ENCODE peak calls at places on chromosomes 2 and 18, in four cellular contexts. J is SJCRH30, E is neuronal stem cell, G is left lung. R is an unnamed sample.

GRCh38 chr2:186256540-186256939 is 229.5 kb upstream of the ZC3H15 start:
- DNase-seq in J (peak; percentile 96), E (peak; percentile 17), G (no peak), R (no peak)

GRCh38 chr2:234686088-234686890 is 189.4 kb upstream of the ARL4C start:
- DNase-seq in E (peak; percentile 63), G (no peak), J (peak; percentile 21), R (no peak)

GRCh38 chr18:55651236-55651635 is 63.2 kb upstream of the TCF4 start:
- DNase-seq in J (no peak), G (no peak), E (no peak), R (no peak)

GRCh38 chr2:70247364-70248144 is 874 bp downstream of the TIA1 start:
- DNase-seq in J (peak; percentile 54), G (no peak), E (peak; percentile 35), R (no peak)

GRCh38 chr2:184305105-184305504 is 293.2 kb upstream of the ZNF804A start:
- DNase-seq in E (no peak), J (no peak), G (no peak), R (no peak)

GRCh38 chr2:174824098-174824497 is 59.8 kb upstream of the CHRNA1 start:
- DNase-seq in J (no peak), E (no peak), G (no peak), R (no peak)

GRCh38 chr2:141392517-141393213 is 738.2 kb downstream of the LRP1B start:
- DNase-seq in J (peak; percentile 25), E (no peak), G (no peak), R (no peak)

GRCh38 chr2:85134255-85135065 is 1.3 kb downstream of the TCF7L1 start:
- DNase-seq in G (peak; percentile 56), J (peak; percentile 53), E (peak; percentile 47), R (peak; percentile 79)

GRCh38 chr2:71502941-71503738 is 49.8 kb downstream of the DYSF start:
- DNase-seq in J (no peak), G (no peak), E (no peak), R (peak; percentile 38)

GRCh38 chr2:168350380-168350779 is 103.0 kb upstream of the STK39 start:
- DNase-seq in G (no peak), E (no peak), J (no peak), R (no peak)

GRCh38 chr2:241924909-241925250 is 55.4 kb downstream of the RTP5 start:
- DNase-seq in G (no peak), E (no peak), J (no peak), R (no peak)

GRCh38 chr2:112275887-112276773 is 733 bp downstream of the ZC3H6 start:
- DNase-seq in G (peak; percentile 90), E (peak; percentile 79), J (peak; percentile 85), R (peak; percentile 92)

GRCh38 chr2:60354713-60355112 is 198.7 kb downstream of the BCL11A start:
- DNase-seq in E (no peak), J (no peak), G (no peak), R (no peak)

GRCh38 chr2:216341151-216341550 is 31.1 kb downstream of the MARCHF4 start:
- DNase-seq in J (peak; percentile 30), G (no peak), E (no peak), R (no peak)

GRCh38 chr18:62339106-62339988 is 14.2 kb downstream of the TNFRSF11A start:
- DNase-seq in G (no peak), E (no peak), J (no peak), R (no peak)

GRCh38 chr2:99864561-99865216 is 277.7 kb downstream of the AFF3 start:
- DNase-seq in E (no peak), J (no peak), G (no peak), R (no peak)

GRCh38 chr2:121104721-121105141 is 180.3 kb downstream of the TFCP2L1 start:
- DNase-seq in E (peak; percentile 12), G (no peak), J (peak; percentile 51), R (no peak)

GRCh38 chr2:11910971-11911370 is 164.5 kb downstream of the LPIN1 start:
- DNase-seq in G (no peak), J (no peak), E (no peak), R (no peak)

GRCh38 chr2:10030311-10030736 is 13.0 kb upstream of the KLF11 start:
- DNase-seq in E (no peak), J (peak; percentile 74), G (no peak), R (no peak)

GRCh38 chr2:197869501-197870111 is 65.2 kb downstream of the PLCL1 start:
- DNase-seq in J (no peak), E (no peak), G (no peak), R (no peak)

GRCh38 chr2:237324446-237325236 is 89.3 kb downstream of the COL6A3 start:
- DNase-seq in G (no peak), E (no peak), J (peak; percentile 57), R (no peak)

GRCh38 chr2:54665436-54665856 is 58.0 kb upstream of the EML6 start:
- DNase-seq in J (peak; percentile 74), G (no peak), E (peak; percentile 49), R (no peak)

GRCh38 chr2:102082591-102083586 is 59.7 kb upstream of the IL1R1 start:
- DNase-seq in J (peak; percentile 36), E (no peak), G (peak; percentile 78), R (no peak)

GRCh38 chr18:13388586-13389490 is 170.3 kb downstream of the LDLRAD4 start:
- DNase-seq in J (no peak), G (no peak), E (no peak), R (no peak)

GRCh38 chr2:98468621-98469236 is 24.1 kb downstream of the INPP4A start:
- DNase-seq in J (peak; percentile 55), E (no peak), G (peak; percentile 15), R (no peak)

GRCh38 chr18:25921677-25922421 is 168.6 kb downstream of the SS18 start:
- DNase-seq in E (no peak), J (peak; percentile 62), G (no peak), R (no peak)

GRCh38 chr2:156986339-156986988 is 271.0 kb upstream of the GALNT5 start:
- DNase-seq in G (no peak), J (no peak), E (peak; percentile 31), R (no peak)

DNA sequence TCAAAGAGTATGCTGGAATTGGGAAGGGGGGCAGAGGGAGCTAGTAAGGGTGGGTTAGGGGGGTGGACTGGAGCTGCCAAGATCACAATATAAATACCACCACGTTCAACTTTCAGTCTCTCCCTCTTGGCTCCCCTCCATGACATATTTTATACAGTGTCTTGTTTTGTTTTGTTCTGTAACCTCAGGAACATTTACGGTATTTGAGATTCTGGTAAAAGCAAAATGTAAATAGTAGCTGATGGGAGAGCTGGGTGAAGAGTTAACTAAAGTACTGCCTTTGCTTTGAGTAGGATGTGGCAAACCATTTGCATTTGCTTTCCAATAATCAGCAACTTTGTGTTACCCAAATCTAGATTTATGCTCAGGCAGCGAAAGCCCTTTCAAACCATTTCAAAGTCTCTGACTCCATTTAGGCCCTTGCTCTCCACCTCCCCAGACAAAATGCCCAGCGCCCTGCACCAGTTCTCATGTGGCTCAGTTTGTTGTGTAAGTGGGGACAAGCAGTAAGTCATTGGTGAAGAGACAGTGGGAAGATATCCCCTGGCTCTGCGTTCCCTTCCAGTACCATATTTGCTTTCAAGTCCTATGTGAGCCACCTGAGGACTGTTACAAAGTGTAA is 17.4 kb downstream of the IRS1 start:
- DNase-seq in J (no peak), E (no peak), G (no peak), R (no peak)
- H3K27ac ChIP-seq in J (no peak overlapping the region), E (no peak overlapping the region), G (no peak overlapping the region), R (no peak overlapping the region)

GRCh38 chr18:48828713-48829442 is 121.9 kb downstream of the SMAD7 start:
- DNase-seq in G (peak; percentile 30), E (no peak), J (no peak), R (peak; percentile 49)
- H3K4me1 ChIP-seq in G (peaks cover 51% of the 10 kb centered on the region), E (peaks cover 50% of the 10 kb centered on the region), J (peaks cover 20% of the 10 kb centered on the region), R (peaks cover 33% of the 10 kb centered on the region)

DNA sequence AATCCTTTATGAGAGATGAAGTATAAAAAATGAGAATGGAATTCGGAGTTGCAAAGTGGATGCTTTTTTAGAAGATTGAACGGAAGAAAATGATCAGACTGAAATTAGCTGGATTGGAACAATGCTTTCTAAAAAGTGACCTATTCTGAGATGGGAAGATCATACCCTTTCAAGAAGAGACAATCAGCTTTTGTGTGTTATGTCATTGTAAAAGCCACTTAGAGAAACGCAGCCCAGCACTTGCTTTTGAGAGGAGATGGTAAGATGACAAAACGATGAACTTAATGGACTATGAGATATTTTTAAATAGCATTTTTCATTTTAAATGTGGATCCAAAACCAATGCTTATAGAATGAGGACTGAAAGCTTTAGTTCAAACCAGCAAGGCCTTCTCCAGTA is 871.4 kb upstream of the KLHL29 start:
- DNase-seq in J (no peak), G (no peak), E (no peak), R (no peak)
- H3K9me3 ChIP-seq in J (no peaks in the 10 kb centered on the region), G (no peaks in the 10 kb centered on the region), E (no peaks in the 10 kb centered on the region), R (no peaks in the 10 kb centered on the region)

GRCh38 chr2:81974216-81974615 is 1669.7 kb upstream of the LRRTM1 start:
- DNase-seq in J (no peak), G (no peak), E (no peak), R (no peak)
- H3K27ac ChIP-seq in J (no peak overlapping the region), G (no peak overlapping the region), E (no peak overlapping the region), R (no peak overlapping the region)

GRCh38 chr2:63751901-63752300 is 89.8 kb upstream of the UGP2 start:
- DNase-seq in J (no peak), E (no peak), G (no peak), R (no peak)
- H3K4me1 ChIP-seq in J (no peaks in the 10 kb centered on the region), E (peaks cover 4% of the 10 kb centered on the region), G (no peaks in the 10 kb centered on the region), R (no peaks in the 10 kb centered on the region)

DNA sequence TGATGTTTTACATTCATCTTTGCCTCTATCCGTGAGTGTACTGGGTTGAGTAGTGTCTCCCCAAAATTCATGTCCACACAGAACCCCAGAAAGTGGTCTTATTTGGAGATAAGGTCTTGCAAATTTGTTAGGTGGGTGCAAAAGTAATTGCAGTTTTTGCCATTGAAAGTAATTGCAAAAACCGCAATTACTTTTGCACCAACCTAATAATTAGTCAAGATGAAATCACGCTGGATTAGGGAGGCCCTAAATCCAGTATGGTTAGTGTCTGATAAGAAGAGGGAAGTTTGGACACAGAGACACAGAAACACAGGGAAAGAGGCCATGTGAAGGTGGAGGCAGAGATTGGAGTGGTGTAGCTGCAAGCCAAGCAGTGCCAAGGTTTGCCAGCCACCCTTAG is 57.8 kb upstream of the SPRED2 start:
- DNase-seq in J (no peak), E (no peak), G (no peak), R (no peak)
- H3K9me3 ChIP-seq in J (peaks cover 3% of the 10 kb centered on the region), E (peaks cover 14% of the 10 kb centered on the region), G (no peaks in the 10 kb centered on the region), R (no peaks in the 10 kb centered on the region)